ENCODE peak calls at places on chromosomes 16 and 17, in five cellular contexts. One of them, this sample, is unnamed.

GRCh38 chr16:19613834-19614233 is 58.3 kb downstream of the VPS35L start:
- DNase-seq in heart right ventricle: no peak
- DNase-seq in astrocyte of the spinal cord: no peak
- DNase-seq in cardiac fibroblast: peak
- DNase-seq in uterus: no peak
- DNase-seq in this sample: no peak

GRCh38 chr17:61821655-61822054 is 41.7 kb downstream of the BRIP1 start:
- DNase-seq in heart right ventricle: no peak
- DNase-seq in astrocyte of the spinal cord: no peak
- DNase-seq in cardiac fibroblast: no peak
- DNase-seq in uterus: no peak
- DNase-seq in this sample: no peak

GRCh38 chr16:30585022-30585399 is 486 bp downstream of the ZNF785 start:
- DNase-seq in heart right ventricle: no peak
- DNase-seq in astrocyte of the spinal cord: no peak
- DNase-seq in cardiac fibroblast: no peak
- DNase-seq in uterus: no peak
- DNase-seq in this sample: peak

GRCh38 chr17:19487009-19487600 is 46.5 kb upstream of the SLC47A1 start:
- DNase-seq in heart right ventricle: no peak
- DNase-seq in astrocyte of the spinal cord: no peak
- DNase-seq in cardiac fibroblast: no peak
- DNase-seq in uterus: peak
- DNase-seq in this sample: no peak

GRCh38 chr17:38978180-38978579 is 11.0 kb upstream of the FBXO47 start:
- DNase-seq in heart right ventricle: no peak
- DNase-seq in astrocyte of the spinal cord: no peak
- DNase-seq in cardiac fibroblast: no peak
- DNase-seq in uterus: no peak
- DNase-seq in this sample: no peak

GRCh38 chr17:350706-351435 is 1.7 kb downstream of the RPH3AL start:
- DNase-seq in heart right ventricle: peak
- DNase-seq in astrocyte of the spinal cord: no peak
- DNase-seq in cardiac fibroblast: peak
- DNase-seq in uterus: peak
- DNase-seq in this sample: no peak

GRCh38 chr16:29710227-29711219 is 31.5 kb downstream of the QPRT start:
- DNase-seq in heart right ventricle: no peak
- DNase-seq in astrocyte of the spinal cord: peak
- DNase-seq in cardiac fibroblast: peak
- DNase-seq in uterus: no peak
- DNase-seq in this sample: peak

GRCh38 chr17:62869885-62870580 is 61.9 kb upstream of the MARCHF10 start:
- DNase-seq in heart right ventricle: no peak
- DNase-seq in astrocyte of the spinal cord: peak
- DNase-seq in cardiac fibroblast: peak
- DNase-seq in uterus: no peak
- DNase-seq in this sample: peak

GRCh38 chr17:3828151-3828851 is 17.7 kb downstream of the NCBP3 start:
- DNase-seq in heart right ventricle: no peak
- DNase-seq in astrocyte of the spinal cord: peak
- DNase-seq in cardiac fibroblast: no peak
- DNase-seq in uterus: no peak
- DNase-seq in this sample: no peak

GRCh38 chr17:48672340-48672739 is 46.2 kb upstream of the HOXB9 start:
- DNase-seq in heart right ventricle: no peak
- DNase-seq in astrocyte of the spinal cord: no peak
- DNase-seq in cardiac fibroblast: no peak
- DNase-seq in uterus: no peak
- DNase-seq in this sample: no peak

GRCh38 chr17:42686520-42687137 is 4.3 kb downstream of the CNTNAP1 start:
- DNase-seq in heart right ventricle: no peak
- DNase-seq in astrocyte of the spinal cord: no peak
- DNase-seq in cardiac fibroblast: no peak
- DNase-seq in uterus: no peak
- DNase-seq in this sample: no peak

GRCh38 chr16:59392911-59393310 is 658.8 kb upstream of the GOT2 start:
- DNase-seq in heart right ventricle: no peak
- DNase-seq in astrocyte of the spinal cord: peak
- DNase-seq in cardiac fibroblast: no peak
- DNase-seq in uterus: no peak
- DNase-seq in this sample: no peak

GRCh38 chr16:66905633-66906539 is 12.8 kb downstream of the CDH16 start:
- DNase-seq in heart right ventricle: peak
- DNase-seq in astrocyte of the spinal cord: no peak
- DNase-seq in cardiac fibroblast: no peak
- DNase-seq in uterus: no peak
- DNase-seq in this sample: no peak

GRCh38 chr16:87700406-87701065 is 65.2 kb downstream of the KLHDC4 start:
- DNase-seq in heart right ventricle: no peak
- DNase-seq in astrocyte of the spinal cord: no peak
- DNase-seq in cardiac fibroblast: no peak
- DNase-seq in uterus: no peak
- DNase-seq in this sample: no peak

GRCh38 chr17:80790021-80790765 is 201.4 kb upstream of the CHMP6 start:
- DNase-seq in heart right ventricle: no peak
- DNase-seq in astrocyte of the spinal cord: no peak
- DNase-seq in cardiac fibroblast: no peak
- DNase-seq in uterus: no peak
- DNase-seq in this sample: peak

GRCh38 chr17:73359987-73360410 is 48.2 kb upstream of the CDC42EP4 start:
- DNase-seq in heart right ventricle: peak
- DNase-seq in astrocyte of the spinal cord: no peak
- DNase-seq in cardiac fibroblast: no peak
- DNase-seq in uterus: no peak
- DNase-seq in this sample: no peak

GRCh38 chr17:2903193-2903974 is 107.1 kb downstream of the RAP1GAP2 start:
- DNase-seq in heart right ventricle: no peak
- DNase-seq in astrocyte of the spinal cord: no peak
- DNase-seq in cardiac fibroblast: no peak
- DNase-seq in uterus: no peak
- DNase-seq in this sample: no peak

GRCh38 chr16:54422159-54422558 is 135.6 kb upstream of the IRX3 start:
- DNase-seq in heart right ventricle: peak
- DNase-seq in astrocyte of the spinal cord: no peak
- DNase-seq in cardiac fibroblast: no peak
- DNase-seq in uterus: no peak
- DNase-seq in this sample: no peak

GRCh38 chr16:17026600-17027242 is 444.0 kb downstream of the XYLT1 start:
- DNase-seq in heart right ventricle: no peak
- DNase-seq in astrocyte of the spinal cord: no peak
- DNase-seq in cardiac fibroblast: no peak
- DNase-seq in uterus: no peak
- DNase-seq in this sample: no peak

GRCh38 chr17:77842148-77842905 is 116.2 kb upstream of the TNRC6C start:
- DNase-seq in heart right ventricle: no peak
- DNase-seq in astrocyte of the spinal cord: no peak
- DNase-seq in cardiac fibroblast: peak
- DNase-seq in uterus: no peak
- DNase-seq in this sample: peak

GRCh38 chr16:87765473-87765775 is 362 bp downstream of the KLHDC4 start:
- DNase-seq in heart right ventricle: peak
- DNase-seq in astrocyte of the spinal cord: no peak
- DNase-seq in cardiac fibroblast: no peak
- DNase-seq in uterus: no peak
- DNase-seq in this sample: no peak

GRCh38 chr16:28105954-28106353 is 42.4 kb upstream of the GSG1L start:
- DNase-seq in heart right ventricle: no peak
- DNase-seq in astrocyte of the spinal cord: no peak
- DNase-seq in cardiac fibroblast: no peak
- DNase-seq in uterus: no peak
- DNase-seq in this sample: no peak

DNA sequence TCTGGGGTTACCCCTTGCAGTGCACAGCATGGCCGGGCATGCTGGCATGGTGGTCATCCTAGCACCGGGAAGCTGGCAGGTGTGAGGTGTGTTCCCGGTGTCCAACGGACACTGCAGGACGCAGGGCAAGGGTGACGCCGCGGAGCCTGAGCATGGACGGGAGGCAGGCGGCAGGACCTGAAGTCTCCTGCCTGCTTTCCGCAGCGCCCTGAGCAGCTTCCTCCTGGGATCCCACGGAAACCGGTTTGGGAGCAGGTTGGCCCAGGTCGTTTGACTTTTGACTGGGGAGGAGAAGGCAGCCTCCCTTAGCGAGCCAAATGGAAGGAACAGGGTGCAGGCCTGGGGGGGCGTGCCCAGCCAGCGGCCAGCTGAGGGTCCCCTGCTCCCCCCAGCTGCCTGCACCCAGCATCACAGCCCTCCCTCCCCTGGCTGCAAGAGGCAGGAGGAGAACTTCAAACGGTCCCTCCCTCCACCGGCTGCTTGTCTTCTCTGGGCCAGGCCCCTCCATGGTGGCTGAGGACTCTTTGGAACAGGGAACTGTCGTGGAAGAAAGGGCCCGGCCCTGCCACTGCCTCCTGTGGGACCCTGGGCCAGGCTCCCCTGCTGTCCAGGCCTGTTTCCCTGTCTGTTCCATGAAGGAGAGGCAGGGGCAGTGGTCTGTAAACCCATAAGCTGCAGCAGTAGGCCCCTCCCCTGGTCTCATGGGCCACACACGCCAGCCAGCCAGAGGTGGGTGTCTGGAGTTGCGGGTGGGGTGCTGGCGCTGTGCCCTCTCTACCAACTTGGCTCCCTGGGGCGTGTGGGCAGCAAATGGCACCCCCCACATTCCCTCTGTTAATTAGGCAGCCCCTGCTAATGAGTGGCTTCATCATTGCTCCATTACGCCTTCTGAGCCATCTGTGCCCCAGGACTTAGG is 7.9 kb upstream of the ADGRG1 start:
- DNase-seq in heart right ventricle: no peak
- DNase-seq in astrocyte of the spinal cord: no peak
- DNase-seq in cardiac fibroblast: no peak
- DNase-seq in uterus: peak
- DNase-seq in this sample: no peak
- H3K4me3 ChIP-seq in heart right ventricle: no peak
- H3K4me3 ChIP-seq in astrocyte of the spinal cord: no peak
- H3K4me3 ChIP-seq in cardiac fibroblast: no peak
- H3K4me3 ChIP-seq in uterus: no peak
- H3K4me3 ChIP-seq in this sample: no peak

DNA sequence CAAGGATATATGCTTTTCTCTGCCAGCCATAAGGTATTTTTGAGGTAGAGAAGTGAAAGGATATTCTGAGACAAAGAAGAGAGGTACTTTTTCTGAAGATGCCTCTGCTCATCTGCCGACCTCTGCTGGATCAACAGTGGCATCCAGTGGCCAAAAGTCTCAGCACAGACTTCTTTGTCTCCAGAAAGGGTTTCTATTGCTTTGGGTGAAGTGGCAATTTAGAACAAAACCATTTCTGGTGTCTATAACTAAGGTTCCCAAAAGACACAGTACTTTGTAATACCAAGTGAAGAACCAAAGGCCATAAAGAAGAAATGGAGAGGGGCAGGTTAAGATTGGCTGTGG is 155.2 kb upstream of the C17orf78 start:
- DNase-seq in heart right ventricle: no peak
- DNase-seq in astrocyte of the spinal cord: peak
- DNase-seq in cardiac fibroblast: peak
- DNase-seq in uterus: no peak
- DNase-seq in this sample: peak
- TF ChIP-seq CTCF in heart right ventricle: no peak
- TF ChIP-seq CTCF in astrocyte of the spinal cord: peak
- TF ChIP-seq CTCF in cardiac fibroblast: peak
- TF ChIP-seq CTCF in uterus: no peak
- TF ChIP-seq CTCF in this sample: peak

GRCh38 chr16:85870159-85870558 is 28.8 kb upstream of the IRF8 start:
- DNase-seq in heart right ventricle: no peak
- DNase-seq in astrocyte of the spinal cord: no peak
- DNase-seq in cardiac fibroblast: no peak
- DNase-seq in uterus: no peak
- DNase-seq in this sample: no peak

GRCh38 chr16:85878407-85878806 is 20.6 kb upstream of the IRF8 start:
- DNase-seq in heart right ventricle: no peak
- DNase-seq in astrocyte of the spinal cord: no peak
- DNase-seq in cardiac fibroblast: no peak
- DNase-seq in uterus: no peak
- DNase-seq in this sample: no peak

GRCh38 chr16:85868495-85868894 is 30.5 kb upstream of the IRF8 start:
- DNase-seq in heart right ventricle: no peak
- DNase-seq in astrocyte of the spinal cord: no peak
- DNase-seq in cardiac fibroblast: no peak
- DNase-seq in uterus: no peak
- DNase-seq in this sample: no peak

GRCh38 chr16:85871756-85872155 is 27.2 kb upstream of the IRF8 start:
- DNase-seq in heart right ventricle: no peak
- DNase-seq in astrocyte of the spinal cord: no peak
- DNase-seq in cardiac fibroblast: no peak
- DNase-seq in uterus: no peak
- DNase-seq in this sample: no peak

GRCh38 chr16:85872666-85873561 is 26.0 kb upstream of the IRF8 start:
- DNase-seq in heart right ventricle: no peak
- DNase-seq in astrocyte of the spinal cord: no peak
- DNase-seq in cardiac fibroblast: no peak
- DNase-seq in uterus: no peak
- DNase-seq in this sample: no peak
- H3K4me3 ChIP-seq in heart right ventricle: no peak
- H3K4me3 ChIP-seq in astrocyte of the spinal cord: no peak
- H3K4me3 ChIP-seq in cardiac fibroblast: no peak
- H3K4me3 ChIP-seq in uterus: no peak
- H3K4me3 ChIP-seq in this sample: no peak

GRCh38 chr17:76504117-76504516 is 2.9 kb upstream of the RHBDF2 start:
- DNase-seq in heart right ventricle: no peak
- DNase-seq in astrocyte of the spinal cord: no peak
- DNase-seq in cardiac fibroblast: no peak
- DNase-seq in uterus: no peak
- DNase-seq in this sample: no peak
- TF ChIP-seq CTCF in heart right ventricle: no peak
- TF ChIP-seq CTCF in astrocyte of the spinal cord: peak
- TF ChIP-seq CTCF in cardiac fibroblast: peak
- TF ChIP-seq CTCF in uterus: no peak
- TF ChIP-seq CTCF in this sample: no peak

DNA sequence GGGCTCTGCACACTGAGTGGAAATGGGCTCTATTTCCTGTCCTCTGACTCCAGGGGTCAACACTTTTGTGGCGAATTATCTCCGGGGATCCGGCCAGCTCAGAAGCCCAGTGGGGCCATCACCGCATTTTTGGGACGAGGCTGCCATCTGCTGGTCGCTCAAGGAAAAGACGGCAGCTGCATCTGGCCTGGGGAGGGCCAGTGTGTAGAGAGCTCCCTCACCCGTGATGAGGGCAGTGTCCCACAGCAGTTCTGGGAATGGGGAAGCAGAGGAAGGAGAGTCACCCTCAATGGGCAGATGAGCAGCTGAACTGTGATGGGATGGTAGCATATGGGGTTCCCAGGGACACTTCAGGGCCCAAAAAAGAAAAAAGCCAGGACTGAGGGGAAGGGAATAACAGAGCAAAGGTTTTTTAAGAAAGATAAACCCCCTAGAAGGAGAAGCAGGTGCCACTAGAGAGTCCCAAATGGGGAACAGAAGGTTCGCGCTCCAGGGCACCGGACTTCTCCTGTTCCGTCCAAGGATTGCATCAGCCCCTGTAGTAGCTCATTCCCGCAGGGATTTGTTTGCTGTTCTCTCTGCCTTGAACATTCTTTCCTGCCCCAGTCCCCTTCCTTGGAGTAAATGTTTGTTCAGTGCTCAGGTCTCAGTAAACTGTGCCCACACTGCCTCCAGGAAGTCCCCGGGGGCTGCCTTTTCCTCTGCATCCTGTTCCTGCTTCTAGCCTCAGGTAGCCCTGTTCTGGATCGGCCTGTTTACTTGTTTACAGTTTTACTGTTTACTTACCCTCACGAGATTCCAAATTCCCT is 9.3 kb upstream of the ABCC12 start:
- DNase-seq in heart right ventricle: peak
- DNase-seq in astrocyte of the spinal cord: peak
- DNase-seq in cardiac fibroblast: peak
- DNase-seq in uterus: peak
- DNase-seq in this sample: peak
- H3K4me3 ChIP-seq in heart right ventricle: no peak
- H3K4me3 ChIP-seq in astrocyte of the spinal cord: no peak
- H3K4me3 ChIP-seq in cardiac fibroblast: no peak
- H3K4me3 ChIP-seq in uterus: no peak
- H3K4me3 ChIP-seq in this sample: peak

GRCh38 chr17:21129023-21129681 is 2.4 kb downstream of the DHRS7B start:
- DNase-seq in heart right ventricle: no peak
- DNase-seq in astrocyte of the spinal cord: peak
- DNase-seq in cardiac fibroblast: peak
- DNase-seq in uterus: peak
- DNase-seq in this sample: peak
- TF ChIP-seq CTCF in heart right ventricle: peak
- TF ChIP-seq CTCF in astrocyte of the spinal cord: peak
- TF ChIP-seq CTCF in cardiac fibroblast: peak
- TF ChIP-seq CTCF in uterus: peak
- TF ChIP-seq CTCF in this sample: peak

This sample was measured in brain microvascular endothelial cell.